ENCODE peak calls at places on chromosomes 12 and 14, in eight cellular contexts. One of them, this sample, is unnamed.

GRCh38 chr12:76238688-76239087 is 109.5 kb downstream of the BBS10 start:
- DNase-seq in ecto neural progenitor cell: no peak
- DNase-seq in cerebellum: no peak
- DNase-seq in stimulated activated CD4-positive, alpha-beta T cell treated with anti-CD3 and anti-CD28 coated beads, TNF-alpha, amount 100 ng/mL, for 48 hours: no peak
- DNase-seq in fibroblast of villous mesenchyme: no peak
- DNase-seq in CD4-positive, alpha-beta T cell: no peak
- DNase-seq in fibroblast of lung: no peak
- DNase-seq in brain microvascular endothelial cell: no peak
- DNase-seq in this sample: no peak

GRCh38 chr12:124013073-124013472 is 40.1 kb downstream of the ZNF664 start:
- DNase-seq in fibroblast of villous mesenchyme: no peak
- DNase-seq in ecto neural progenitor cell: no peak
- DNase-seq in brain microvascular endothelial cell: no peak
- DNase-seq in stimulated activated CD4-positive, alpha-beta T cell treated with anti-CD3 and anti-CD28 coated beads, TNF-alpha, amount 100 ng/mL, for 48 hours: no peak
- DNase-seq in CD4-positive, alpha-beta T cell: no peak
- DNase-seq in fibroblast of lung: no peak
- DNase-seq in cerebellum: no peak
- DNase-seq in this sample: no peak

GRCh38 chr12:50641566-50641965 is 122.3 kb upstream of the ATF1 start:
- DNase-seq in fibroblast of villous mesenchyme: no peak
- DNase-seq in fibroblast of lung: no peak
- DNase-seq in brain microvascular endothelial cell: no peak
- DNase-seq in ecto neural progenitor cell: no peak
- DNase-seq in cerebellum: no peak
- DNase-seq in stimulated activated CD4-positive, alpha-beta T cell treated with anti-CD3 and anti-CD28 coated beads, TNF-alpha, amount 100 ng/mL, for 48 hours: no peak
- DNase-seq in CD4-positive, alpha-beta T cell: no peak
- DNase-seq in this sample: no peak

GRCh38 chr12:81888341-81888740 is 129.2 kb upstream of the PPFIA2 start:
- DNase-seq in stimulated activated CD4-positive, alpha-beta T cell treated with anti-CD3 and anti-CD28 coated beads, TNF-alpha, amount 100 ng/mL, for 48 hours: no peak
- DNase-seq in brain microvascular endothelial cell: no peak
- DNase-seq in ecto neural progenitor cell: no peak
- DNase-seq in CD4-positive, alpha-beta T cell: no peak
- DNase-seq in cerebellum: no peak
- DNase-seq in fibroblast of lung: no peak
- DNase-seq in fibroblast of villous mesenchyme: peak
- DNase-seq in this sample: no peak

GRCh38 chr12:113684053-113684907 is 212.6 kb upstream of the LHX5 start:
- DNase-seq in fibroblast of villous mesenchyme: no peak
- DNase-seq in brain microvascular endothelial cell: peak
- DNase-seq in CD4-positive, alpha-beta T cell: no peak
- DNase-seq in fibroblast of lung: no peak
- DNase-seq in cerebellum: no peak
- DNase-seq in ecto neural progenitor cell: no peak
- DNase-seq in stimulated activated CD4-positive, alpha-beta T cell treated with anti-CD3 and anti-CD28 coated beads, TNF-alpha, amount 100 ng/mL, for 48 hours: no peak
- DNase-seq in this sample: no peak

GRCh38 chr12:100976735-100977134 is 182.2 kb downstream of the ANO4 start:
- DNase-seq in CD4-positive, alpha-beta T cell: no peak
- DNase-seq in fibroblast of lung: no peak
- DNase-seq in ecto neural progenitor cell: no peak
- DNase-seq in brain microvascular endothelial cell: no peak
- DNase-seq in cerebellum: no peak
- DNase-seq in stimulated activated CD4-positive, alpha-beta T cell treated with anti-CD3 and anti-CD28 coated beads, TNF-alpha, amount 100 ng/mL, for 48 hours: no peak
- DNase-seq in fibroblast of villous mesenchyme: no peak
- DNase-seq in this sample: no peak

GRCh38 chr12:96889273-96889933 is 17.7 kb upstream of the NEDD1 start:
- DNase-seq in ecto neural progenitor cell: no peak
- DNase-seq in cerebellum: no peak
- DNase-seq in stimulated activated CD4-positive, alpha-beta T cell treated with anti-CD3 and anti-CD28 coated beads, TNF-alpha, amount 100 ng/mL, for 48 hours: no peak
- DNase-seq in brain microvascular endothelial cell: peak
- DNase-seq in fibroblast of villous mesenchyme: no peak
- DNase-seq in CD4-positive, alpha-beta T cell: no peak
- DNase-seq in fibroblast of lung: peak
- DNase-seq in this sample: peak

GRCh38 chr14:55578511-55578910 is 1.5 kb upstream of the KTN1 start:
- DNase-seq in ecto neural progenitor cell: no peak
- DNase-seq in stimulated activated CD4-positive, alpha-beta T cell treated with anti-CD3 and anti-CD28 coated beads, TNF-alpha, amount 100 ng/mL, for 48 hours: no peak
- DNase-seq in CD4-positive, alpha-beta T cell: no peak
- DNase-seq in brain microvascular endothelial cell: no peak
- DNase-seq in fibroblast of lung: no peak
- DNase-seq in fibroblast of villous mesenchyme: no peak
- DNase-seq in cerebellum: peak
- DNase-seq in this sample: no peak

GRCh38 chr14:105074601-105075053 is 9.4 kb upstream of the GPR132 start:
- DNase-seq in CD4-positive, alpha-beta T cell: no peak
- DNase-seq in stimulated activated CD4-positive, alpha-beta T cell treated with anti-CD3 and anti-CD28 coated beads, TNF-alpha, amount 100 ng/mL, for 48 hours: no peak
- DNase-seq in fibroblast of lung: no peak
- DNase-seq in fibroblast of villous mesenchyme: no peak
- DNase-seq in ecto neural progenitor cell: peak
- DNase-seq in brain microvascular endothelial cell: no peak
- DNase-seq in cerebellum: no peak
- DNase-seq in this sample: no peak

GRCh38 chr12:116490481-116490880 is 68.7 kb upstream of the MAP1LC3B2 start:
- DNase-seq in brain microvascular endothelial cell: peak
- DNase-seq in cerebellum: no peak
- DNase-seq in fibroblast of lung: peak
- DNase-seq in ecto neural progenitor cell: no peak
- DNase-seq in fibroblast of villous mesenchyme: peak
- DNase-seq in stimulated activated CD4-positive, alpha-beta T cell treated with anti-CD3 and anti-CD28 coated beads, TNF-alpha, amount 100 ng/mL, for 48 hours: no peak
- DNase-seq in CD4-positive, alpha-beta T cell: no peak
- DNase-seq in this sample: peak

GRCh38 chr12:94169495-94169894 is 21.1 kb downstream of the PLXNC1 start:
- DNase-seq in fibroblast of lung: no peak
- DNase-seq in brain microvascular endothelial cell: no peak
- DNase-seq in cerebellum: no peak
- DNase-seq in stimulated activated CD4-positive, alpha-beta T cell treated with anti-CD3 and anti-CD28 coated beads, TNF-alpha, amount 100 ng/mL, for 48 hours: no peak
- DNase-seq in ecto neural progenitor cell: no peak
- DNase-seq in CD4-positive, alpha-beta T cell: no peak
- DNase-seq in fibroblast of villous mesenchyme: no peak
- DNase-seq in this sample: no peak

GRCh38 chr12:47817272-47818006 is 2.3 kb downstream of the HDAC7 start:
- DNase-seq in brain microvascular endothelial cell: no peak
- DNase-seq in fibroblast of villous mesenchyme: no peak
- DNase-seq in ecto neural progenitor cell: no peak
- DNase-seq in CD4-positive, alpha-beta T cell: no peak
- DNase-seq in cerebellum: no peak
- DNase-seq in fibroblast of lung: no peak
- DNase-seq in stimulated activated CD4-positive, alpha-beta T cell treated with anti-CD3 and anti-CD28 coated beads, TNF-alpha, amount 100 ng/mL, for 48 hours: no peak
- DNase-seq in this sample: no peak

GRCh38 chr12:104533134-104533533 is 76.4 kb downstream of the CHST11 start:
- DNase-seq in stimulated activated CD4-positive, alpha-beta T cell treated with anti-CD3 and anti-CD28 coated beads, TNF-alpha, amount 100 ng/mL, for 48 hours: no peak
- DNase-seq in CD4-positive, alpha-beta T cell: no peak
- DNase-seq in brain microvascular endothelial cell: no peak
- DNase-seq in fibroblast of villous mesenchyme: no peak
- DNase-seq in fibroblast of lung: no peak
- DNase-seq in ecto neural progenitor cell: no peak
- DNase-seq in cerebellum: no peak
- DNase-seq in this sample: no peak